ENCODE peak calls at places on chromosomes 11 and 22, in four cellular contexts. S is HCT116, A is H1, G is K562. T is an unnamed sample.
A peak's percentile ranks its signal among the peaks of the same experiment; 100 is the strongest.

GRCh38 chr22:27810566-27810965 is 9.0 kb upstream of the MN1 start:
- DNase-seq in S (no peak), A (no peak), G (no peak), T (no peak)

GRCh38 chr11:35427158-35427557 is 7.8 kb upstream of the SLC1A2 start:
- DNase-seq in G (no peak), S (no peak), A (no peak), T (no peak)

GRCh38 chr22:32917577-32918375 is 116.3 kb downstream of the TIMP3 start:
- DNase-seq in A (no peak), S (no peak), G (no peak), T (no peak)

GRCh38 chr11:47406896-47407745 is 1.3 kb upstream of the SLC39A13 start:
- DNase-seq in G (peak; percentile 33), A (no peak), S (no peak), T (peak; percentile 52)

GRCh38 chr11:32231909-32232493 is 141.1 kb downstream of the RCN1 start:
- DNase-seq in S (peak; percentile 36), A (peak; percentile 58), G (peak; percentile 27), T (peak; percentile 69)

GRCh38 chr11:95067042-95067827 is 516 bp downstream of the SRSF8 start:
- DNase-seq in S (no peak), G (peak; percentile 71), A (peak; percentile 83), T (peak; percentile 83)

GRCh38 chr11:132312161-132312560 is 941.7 kb downstream of the NTM start:
- DNase-seq in S (no peak), A (no peak), G (no peak), T (no peak)

GRCh38 chr11:81026008-81026407 is 1585.2 kb upstream of the TENM4 start:
- DNase-seq in A (no peak), G (no peak), S (no peak), T (no peak)

GRCh38 chr22:32815943-32816342 is 14.4 kb downstream of the TIMP3 start:
- DNase-seq in S (no peak), A (no peak), G (no peak), T (no peak)

GRCh38 chr22:25700996-25701815 is 40.8 kb upstream of the MYO18B start:
- DNase-seq in A (no peak), S (no peak), G (no peak), T (no peak)

GRCh38 chr11:74929431-74930363 is 19.2 kb downstream of the XRRA1 start:
- DNase-seq in S (peak; percentile 81), A (peak; percentile 66), G (peak; percentile 57), T (peak; percentile 39)

GRCh38 chr22:40597541-40598453 is 38.7 kb downstream of the MRTFA start:
- DNase-seq in G (no peak), A (no peak), S (no peak), T (no peak)

GRCh38 chr22:34833982-34834510 is 231.9 kb upstream of the ISX start:
- DNase-seq in G (no peak), A (no peak), S (no peak), T (no peak)

GRCh38 chr22:19757985-19758895 is 2.3 kb upstream of the TBX1 start:
- DNase-seq in G (no peak), A (peak; percentile 72), S (no peak), T (no peak)

GRCh38 chr11:28963189-28963588 is 855.0 kb downstream of the METTL15 start:
- DNase-seq in G (no peak), S (no peak), A (no peak), T (no peak)

DNA sequence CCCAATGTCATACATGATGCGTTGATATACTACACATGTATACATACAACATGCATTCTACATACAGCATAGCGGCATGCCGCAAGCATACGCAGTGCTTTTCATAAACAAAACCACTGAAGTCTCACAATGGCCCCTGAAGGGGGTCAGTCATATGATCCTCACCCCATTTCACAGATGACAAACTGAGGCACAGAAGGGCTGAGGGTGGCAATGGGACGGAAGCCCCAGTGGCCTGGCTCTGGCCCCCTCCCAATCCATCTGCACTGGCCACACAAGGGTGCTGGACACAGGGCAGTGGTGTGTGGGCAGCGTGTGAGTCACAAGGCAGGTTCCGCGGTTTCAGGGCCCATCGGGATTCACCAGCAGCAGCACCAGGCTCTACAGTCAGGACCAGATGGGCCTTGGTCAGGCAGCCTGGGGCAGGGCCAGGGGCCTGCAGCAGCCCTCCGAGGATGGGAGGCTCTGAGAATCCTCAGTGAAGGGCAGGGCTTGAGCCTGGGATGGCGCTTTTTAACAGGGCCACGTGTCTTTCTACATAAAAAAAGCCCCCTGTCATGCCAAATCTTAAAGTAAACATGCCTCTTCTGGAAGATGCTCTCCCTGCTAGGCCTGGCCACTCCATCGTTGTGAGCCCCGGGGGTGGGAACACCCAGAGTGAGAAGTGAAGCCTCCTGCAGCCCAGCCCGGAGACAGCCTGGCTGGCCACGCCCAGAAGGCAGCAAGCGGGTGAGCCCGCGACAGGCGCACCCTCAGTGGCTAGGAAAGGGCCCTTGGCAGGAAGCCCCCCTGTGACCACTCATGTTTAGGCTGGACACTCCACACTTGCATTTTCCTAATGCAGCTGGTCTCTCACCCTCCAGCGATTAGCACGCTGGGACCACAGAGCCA is 206.5 kb downstream of the CTTN start:
- DNase-seq in S (no peak), G (no peak), A (no peak), T (no peak)
- TF ChIP-seq JUND in S (no peak), G (no peak), A (no peak), T (no peak)

DNA sequence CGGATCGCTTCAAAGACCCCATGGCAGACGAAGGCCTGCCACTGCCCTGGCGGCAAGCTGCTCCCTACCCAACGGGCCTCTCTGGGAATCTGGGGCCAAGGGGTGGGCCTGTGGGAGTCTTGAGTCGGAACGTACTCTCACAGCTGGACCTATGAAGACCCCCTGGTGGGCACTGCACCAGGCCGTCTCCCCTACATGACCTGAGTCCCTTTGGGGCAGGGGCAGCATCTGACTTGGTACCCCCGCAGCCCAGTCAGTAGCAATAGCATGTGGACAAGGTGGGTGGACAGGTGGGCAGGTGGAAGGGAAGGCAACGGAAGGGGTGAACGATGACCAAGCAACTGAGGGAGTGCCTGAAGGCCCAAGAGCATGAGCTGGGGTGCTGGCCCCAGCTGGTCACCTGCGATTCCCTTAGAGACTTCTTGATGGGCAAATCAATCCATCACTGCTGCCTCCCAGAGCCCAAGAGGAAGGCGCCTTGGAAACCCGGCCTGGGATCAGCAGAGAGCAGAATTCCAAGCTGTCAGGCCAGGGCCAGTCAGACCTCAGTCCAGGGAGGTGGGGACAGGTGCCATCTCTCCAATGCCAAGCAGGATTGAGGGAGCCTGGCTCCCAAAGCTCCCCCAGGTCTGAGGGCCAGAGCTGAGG is 35.3 kb downstream of the ARAP1 start:
- DNase-seq in S (no peak), G (no peak), A (no peak), T (no peak)
- TF ChIP-seq JUND in S (no peak), G (no peak), A (no peak), T (no peak)

DNA sequence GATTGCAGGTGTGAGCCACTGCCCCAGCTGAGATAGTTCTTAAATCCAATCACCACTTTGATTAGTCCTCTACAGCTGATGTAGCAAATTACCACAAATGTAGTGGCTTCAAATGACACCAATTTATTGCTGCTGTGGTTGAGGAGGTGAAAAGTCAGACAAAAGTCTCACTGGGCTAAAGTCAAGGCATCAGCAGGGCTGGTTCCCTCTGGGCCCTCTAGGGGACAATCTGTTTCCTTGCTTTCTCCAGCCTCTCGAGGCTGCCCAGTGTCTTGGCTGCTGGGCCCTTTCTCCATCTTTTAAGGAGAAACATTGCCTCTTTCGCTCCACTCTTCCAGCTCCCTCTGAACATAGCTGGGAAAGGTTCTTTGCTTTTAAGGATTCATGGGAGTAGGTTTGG is 50.5 kb upstream of the SHANK2 start:
- DNase-seq in S (no peak), A (peak; percentile 37), G (no peak), T (peak; percentile 57)
- TF ChIP-seq JUND in S (no peak), A (no peak), G (no peak), T (no peak)

GRCh38 chr11:133819114-133819513 is 26.2 kb downstream of the SPATA19 start:
- DNase-seq in G (no peak), S (no peak), A (peak; percentile 35), T (no peak)

GRCh38 chr11:133824593-133824992 is 20.7 kb downstream of the SPATA19 start:
- DNase-seq in A (peak; percentile 40), S (no peak), G (no peak), T (no peak)

GRCh38 chr11:133819916-133820315 is 25.4 kb downstream of the SPATA19 start:
- DNase-seq in G (no peak), S (no peak), A (peak; percentile 3), T (no peak)

GRCh38 chr11:133823211-133823610 is 22.1 kb downstream of the SPATA19 start:
- DNase-seq in S (no peak), G (no peak), A (peak; percentile 27), T (no peak)

GRCh38 chr11:133821776-133822175 is 23.5 kb downstream of the SPATA19 start:
- DNase-seq in A (peak; percentile 81), G (peak; percentile 53), S (peak; percentile 27), T (peak; percentile 91)
- TF ChIP-seq JUND in A (no peak), G (no peak), S (no peak), T (no peak)

GRCh38 chr11:112222303-112222702 is 3.9 kb upstream of the PTS start:
- DNase-seq in G (no peak), A (no peak), S (no peak), T (no peak)

GRCh38 chr11:112223125-112223524 is 3.1 kb upstream of the PTS start:
- DNase-seq in A (no peak), G (no peak), S (no peak), T (no peak)

GRCh38 chr11:112216591-112217105 is 9.6 kb upstream of the PTS start:
- DNase-seq in A (no peak), S (no peak), G (no peak), T (no peak)

GRCh38 chr11:112221263-112221835 is 4.9 kb upstream of the PTS start:
- DNase-seq in G (no peak), S (no peak), A (no peak), T (no peak)

DNA sequence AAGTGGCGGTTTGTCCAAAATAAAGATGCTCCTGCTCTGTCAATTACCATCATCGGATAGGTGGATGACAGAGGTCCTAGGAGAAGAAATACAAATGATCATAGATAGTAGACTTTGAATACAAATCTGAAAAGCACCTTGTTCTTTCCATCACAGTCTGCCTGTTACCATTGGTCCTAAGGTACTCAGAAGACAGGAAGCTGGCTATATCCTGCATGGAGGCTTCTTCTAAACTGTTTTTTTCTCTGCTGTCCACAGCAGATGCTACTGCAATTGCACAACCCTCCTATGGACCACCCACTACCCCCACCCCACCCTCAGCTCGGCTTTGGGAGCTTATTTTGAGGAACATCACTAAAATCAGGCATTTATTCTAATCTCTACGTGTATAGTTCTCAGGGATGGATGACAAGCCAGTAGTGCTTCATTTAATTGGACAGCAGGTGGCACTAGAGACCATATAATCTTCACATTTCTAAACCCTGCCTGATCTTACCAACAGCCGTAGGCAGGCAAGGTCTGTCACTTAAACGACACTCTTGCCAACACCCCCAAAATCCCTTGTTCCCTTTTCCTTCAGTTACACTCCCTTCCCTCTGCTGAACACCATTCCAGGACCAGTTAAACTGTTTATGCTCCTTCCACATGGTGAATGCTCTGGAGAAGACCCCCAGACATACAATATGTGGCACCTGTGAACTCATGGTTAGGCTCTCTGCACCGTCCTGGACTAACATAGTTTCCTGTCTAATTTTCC is 6.6 kb upstream of the PTS start:
- DNase-seq in A (no peak), G (peak; percentile 66), S (peak; percentile 71), T (peak; percentile 84)
- TF ChIP-seq JUND in A (no peak), G (no peak), S (no peak), T (no peak)